ENCODE peak calls at places on chromosomes 1 and 21, in seven cellular contexts. H is GM06990, X is aorta, M is IMR-90, Q is AG04450, L is colonic mucosa, J is epithelial cell of esophagus. P is an unnamed sample.

GRCh38 chr1:99869304-99869703 is 19.1 kb downstream of the AGL start:
- DNase-seq in H (no peak), X (no peak), M (peak), Q (no peak), L (no peak), J (no peak), P (peak)

GRCh38 chr1:39852214-39852791 is 31.0 kb downstream of the TRIT1 start:
- DNase-seq in H (no peak), X (no peak), M (peak), Q (no peak), L (no peak), J (peak), P (no peak)

GRCh38 chr1:248841702-248842395 is 3.8 kb downstream of the ZNF672 start:
- DNase-seq in H (no peak), X (no peak), M (peak), Q (no peak), L (peak), J (peak), P (no peak)

GRCh38 chr1:225835752-225836151 is 25.8 kb downstream of the EPHX1 start:
- DNase-seq in H (no peak), X (peak), M (peak), Q (no peak), L (no peak), J (no peak), P (no peak)

GRCh38 chr1:8283058-8283884 is 34.6 kb upstream of the SLC45A1 start:
- DNase-seq in H (peak), X (no peak), M (no peak), Q (no peak), L (no peak), J (no peak), P (no peak)

GRCh38 chr1:145887631-145888030 is 2.0 kb upstream of the ANKRD35 start:
- DNase-seq in H (no peak), X (no peak), M (no peak), Q (no peak), L (no peak), J (peak), P (no peak)

GRCh38 chr21:33231526-33231925 is 1.8 kb downstream of the IFNAR2 start:
- DNase-seq in H (peak), X (no peak), M (no peak), Q (no peak), L (no peak), J (no peak), P (no peak)

GRCh38 chr1:37794372-37795339 is 1.0 kb downstream of the MANEAL start:
- DNase-seq in H (peak), X (no peak), M (no peak), Q (no peak), L (no peak), J (no peak), P (no peak)

GRCh38 chr1:195188821-195189220 is 1419.4 kb downstream of the KCNT2 start:
- DNase-seq in H (no peak), X (no peak), M (peak), Q (no peak), L (no peak), J (no peak), P (no peak)

GRCh38 chr1:233617025-233617424 is 3.1 kb downstream of the KCNK1 start:
- DNase-seq in H (peak), X (no peak), M (no peak), Q (no peak), L (no peak), J (no peak), P (no peak)

GRCh38 chr1:233614743-233615521 is 1.0 kb downstream of the KCNK1 start:
- DNase-seq in H (peak), X (no peak), M (no peak), Q (no peak), L (peak), J (peak), P (no peak)

GRCh38 chr1:233613252-233614172 is at the start of gene KCNK1:
- DNase-seq in H (peak), X (peak), M (peak), Q (no peak), L (peak), J (peak), P (peak)

GRCh38 chr1:233615571-233615970 is 1.7 kb downstream of the KCNK1 start:
- DNase-seq in H (no peak), X (no peak), M (no peak), Q (no peak), L (no peak), J (peak), P (no peak)

GRCh38 chr1:233614173-233614742 is 352 bp downstream of the KCNK1 start:
- DNase-seq in H (peak), X (peak), M (peak), Q (no peak), L (peak), J (peak), P (no peak)
- H3K4me3 ChIP-seq in H (peak), X (peak), M (peak), Q (peak), L (peak), J (peak), P (peak)

DNA sequence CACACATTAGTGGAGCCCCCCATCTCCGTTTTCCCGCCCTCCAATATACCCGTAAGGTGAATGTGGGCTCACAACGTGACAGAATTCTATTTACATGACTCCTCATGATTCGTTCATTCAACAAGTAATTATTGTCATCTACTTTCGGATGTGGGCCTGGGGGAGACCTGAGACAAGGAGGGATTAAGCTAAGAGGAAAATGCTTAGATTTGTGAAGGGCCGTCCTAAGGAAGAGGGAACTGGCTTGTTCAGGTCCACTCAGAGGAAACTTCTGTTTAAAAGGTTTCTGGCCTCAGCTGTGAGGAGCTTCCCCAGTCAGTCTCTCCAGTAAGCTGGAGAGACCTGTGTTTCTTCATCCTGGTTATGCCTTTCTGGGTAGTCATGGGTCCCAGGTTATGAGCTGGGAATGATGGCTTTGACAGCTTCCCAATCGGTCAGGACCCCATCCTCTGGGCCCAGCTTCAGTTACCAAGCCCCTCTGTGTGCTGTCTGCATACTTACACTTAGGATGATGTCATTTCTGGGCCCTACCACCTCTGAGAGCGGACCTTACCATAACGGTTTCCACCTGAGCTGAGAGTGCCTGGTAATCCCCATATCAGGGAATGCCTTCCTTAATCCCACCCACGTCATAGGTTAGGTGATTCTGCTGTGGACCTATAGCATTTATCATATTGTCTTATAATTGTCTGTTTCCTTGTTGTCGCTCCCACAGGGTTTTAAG is 687 bp upstream of the ERI3 start:
- DNase-seq in H (no peak), X (no peak), M (no peak), Q (no peak), L (no peak), J (no peak), P (no peak)
- H3K4me3 ChIP-seq in H (peak), X (no peak), M (peak), Q (peak), L (peak), J (peak), P (no peak)

GRCh38 chr1:175317309-175317708 is 124.7 kb upstream of the KIAA0040 start:
- DNase-seq in H (no peak), X (no peak), M (no peak), Q (no peak), L (no peak), J (no peak), P (no peak)

GRCh38 chr1:175319912-175320230 is 127.3 kb upstream of the KIAA0040 start:
- DNase-seq in H (no peak), X (no peak), M (no peak), Q (no peak), L (no peak), J (no peak), P (no peak)

GRCh38 chr1:175317795-175318194 is 125.2 kb upstream of the KIAA0040 start:
- DNase-seq in H (no peak), X (no peak), M (no peak), Q (no peak), L (no peak), J (peak), P (no peak)

GRCh38 chr1:175319112-175319911 is 126.7 kb upstream of the KIAA0040 start:
- DNase-seq in H (peak), X (peak), M (peak), Q (peak), L (peak), J (peak), P (peak)

DNA sequence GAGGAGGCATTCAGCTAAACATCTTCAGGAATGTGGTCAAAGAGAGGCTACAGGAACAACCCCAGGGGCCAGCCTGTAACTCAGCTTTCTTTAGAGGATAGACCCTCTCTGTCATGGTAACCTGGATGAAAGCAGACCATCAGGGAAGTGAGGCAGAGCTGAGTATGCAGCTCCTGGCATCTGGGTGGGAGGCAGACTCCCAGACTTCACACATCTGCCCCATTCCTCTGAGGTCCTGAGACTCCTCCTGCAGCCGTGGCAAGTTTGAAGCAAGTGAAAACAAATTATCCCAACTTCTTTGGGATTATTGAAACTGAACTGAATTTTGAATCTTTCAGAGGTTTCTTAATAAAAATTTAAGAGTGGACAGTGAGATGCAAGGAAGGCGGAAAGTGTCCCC is 126.1 kb upstream of the KIAA0040 start:
- DNase-seq in H (no peak), X (no peak), M (no peak), Q (no peak), L (no peak), J (no peak), P (no peak)
- H3K4me3 ChIP-seq in H (no peak), X (no peak), M (no peak), Q (no peak), L (no peak), J (no peak), P (no peak)

DNA sequence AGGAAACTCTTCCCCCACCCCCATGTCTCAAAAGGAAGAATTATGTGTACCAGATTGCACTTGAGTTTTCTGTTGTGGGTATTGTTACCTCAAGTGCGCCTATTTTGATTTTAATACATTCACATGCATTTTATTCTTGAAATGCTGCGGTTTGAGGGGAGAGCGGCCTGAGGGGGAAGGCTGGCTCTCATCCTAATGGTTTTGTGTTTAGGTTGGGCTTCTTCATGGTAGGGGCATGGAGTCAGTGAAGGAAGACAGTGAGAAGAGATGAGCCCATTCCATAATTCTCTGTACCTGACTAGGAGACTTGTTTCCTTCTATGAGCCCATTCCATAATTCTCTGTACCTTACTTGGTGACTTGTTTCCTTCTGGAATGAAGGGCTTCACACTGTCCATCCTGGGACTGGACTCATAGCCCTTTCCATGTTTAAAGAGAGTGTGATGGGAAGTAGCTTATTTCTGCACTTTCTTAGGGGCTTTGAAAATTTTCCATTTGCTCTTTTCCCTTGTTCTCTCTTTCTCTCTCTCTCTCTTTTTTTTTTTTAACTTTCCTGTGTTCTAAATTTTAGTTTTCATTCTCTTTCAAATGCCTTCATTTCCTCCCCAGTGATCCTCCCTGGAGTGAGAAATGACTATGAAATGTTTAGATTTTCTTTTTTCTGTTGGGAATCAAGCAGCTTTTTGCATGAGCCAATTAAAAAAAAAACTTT is 1.9 kb downstream of the AK4 start:
- DNase-seq in H (no peak), X (no peak), M (no peak), Q (no peak), L (no peak), J (no peak), P (no peak)
- H3K4me3 ChIP-seq in H (no peak), X (no peak), M (no peak), Q (no peak), L (peak), J (peak), P (no peak)

DNA sequence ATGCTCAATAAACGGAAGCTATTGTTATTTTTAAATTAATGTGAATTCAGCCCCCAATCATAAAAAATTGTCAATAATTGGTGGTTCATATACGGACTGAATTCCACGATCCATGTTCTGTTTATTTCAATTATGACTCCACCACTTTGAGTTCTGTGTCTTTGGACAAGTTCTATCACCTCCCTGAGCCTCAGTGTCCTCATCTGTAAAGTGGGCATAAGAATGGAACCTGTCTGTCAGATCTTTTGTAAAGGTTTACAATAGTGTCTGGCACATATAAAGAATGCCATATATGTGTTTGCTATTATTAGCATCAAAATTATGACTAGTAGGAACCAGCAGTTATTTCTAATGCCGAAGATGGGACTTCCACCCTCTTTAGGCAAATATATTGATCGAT is 183.3 kb downstream of the KAZN start:
- DNase-seq in H (no peak), X (no peak), M (no peak), Q (no peak), L (no peak), J (no peak), P (no peak)
- H3K4me3 ChIP-seq in H (no peak), X (no peak), M (no peak), Q (no peak), L (no peak), J (no peak), P (no peak)

GRCh38 chr1:57167997-57168396 is 202.2 kb upstream of the C8B start:
- DNase-seq in H (peak), X (no peak), M (no peak), Q (no peak), L (no peak), J (no peak), P (no peak)
- H3K4me3 ChIP-seq in H (no peak), X (no peak), M (no peak), Q (no peak), L (no peak), J (no peak), P (no peak)

GRCh38 chr1:4655674-4656532 is 1.5 kb downstream of the AJAP1 start:
- DNase-seq in H (no peak), X (peak), M (no peak), Q (no peak), L (no peak), J (peak), P (no peak)
- H3K4me3 ChIP-seq in H (no peak), X (no peak), M (no peak), Q (no peak), L (no peak), J (no peak), P (no peak)

DNA sequence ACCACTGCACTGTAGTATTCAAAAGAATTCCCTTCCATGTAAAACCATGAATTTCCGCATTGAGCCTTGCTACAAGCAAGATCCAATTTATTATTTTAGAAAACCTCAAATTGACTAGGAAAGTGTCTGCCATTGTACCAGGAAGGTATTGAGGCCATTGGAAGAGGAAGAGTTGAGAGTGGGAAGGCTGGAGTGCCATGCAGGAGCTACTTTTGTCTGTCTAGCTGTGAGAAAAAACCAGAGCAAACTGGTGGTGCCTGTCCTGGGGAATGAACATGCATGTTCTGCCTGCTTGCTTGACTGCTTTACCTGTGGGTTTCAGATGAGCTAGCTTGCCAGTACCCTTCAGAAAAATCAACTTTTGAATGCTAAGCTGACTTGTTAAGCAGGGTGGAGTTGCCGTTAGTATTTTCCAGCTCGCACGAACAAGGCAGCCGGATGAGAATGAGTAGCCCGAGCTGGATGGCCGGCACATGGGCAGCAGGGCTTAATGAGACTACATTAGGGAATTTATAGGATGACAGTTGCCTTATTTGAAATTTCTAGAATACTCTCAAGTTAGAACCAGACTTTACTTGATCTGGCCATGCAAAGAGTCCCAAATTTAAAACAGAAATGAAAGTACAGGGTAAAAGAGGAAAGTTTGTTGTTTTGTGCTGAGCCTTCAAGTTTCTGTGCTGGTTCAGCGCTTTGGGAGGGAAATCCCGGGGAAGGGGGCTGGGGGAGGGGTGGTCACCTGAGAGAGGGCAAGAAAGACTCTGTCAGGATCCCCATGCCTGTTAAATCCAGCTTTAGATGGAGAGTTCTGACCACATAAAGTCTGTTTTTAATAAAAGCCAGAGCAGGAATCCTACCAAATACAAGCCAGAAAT is 29.6 kb upstream of the C1orf105 start:
- DNase-seq in H (peak), X (no peak), M (no peak), Q (no peak), L (no peak), J (peak), P (no peak)
- H3K4me3 ChIP-seq in H (peak), X (peak), M (no peak), Q (no peak), L (no peak), J (no peak), P (no peak)

P was measured in AG09309.